ENCODE peak calls at places on chromosomes 5 and 9, in five cellular contexts. P, J, F, D and T are unnamed samples.

GRCh38 chr5:120258123-120258522 is 206.0 kb upstream of the PRR16 start:
- DNase-seq in D (no peak), F (no peak), P (no peak), J (no peak), T (no peak)

GRCh38 chr5:140345919-140346347 is 470 bp downstream of the HBEGF start:
- DNase-seq in F (no peak), P (peak), D (no peak), J (peak), T (peak)

GRCh38 chr9:128894764-128895163 is 12.8 kb downstream of the LRRC8A start:
- DNase-seq in P (no peak), J (no peak), D (no peak), F (no peak), T (no peak)

GRCh38 chr9:132634327-132634726 is 35.5 kb downstream of the DDX31 start:
- DNase-seq in F (no peak), J (no peak), D (no peak), P (no peak), T (no peak)

GRCh38 chr5:151071021-151071420 is 9.8 kb downstream of the TNIP1 start:
- DNase-seq in F (no peak), P (no peak), J (no peak), D (no peak), T (no peak)

GRCh38 chr9:16309350-16310271 is 560.9 kb downstream of the BNC2 start:
- DNase-seq in D (no peak), J (no peak), P (peak), F (peak), T (peak)

GRCh38 chr9:117656007-117656406 is 48.2 kb upstream of the TLR4 start:
- DNase-seq in P (no peak), J (no peak), F (no peak), D (no peak), T (no peak)

GRCh38 chr5:134079748-134080581 is 34.5 kb upstream of the TCF7 start:
- DNase-seq in D (no peak), J (no peak), F (no peak), P (no peak), T (no peak)

GRCh38 chr5:158142182-158142581 is 283.2 kb upstream of the CLINT1 start:
- DNase-seq in P (no peak), J (no peak), F (no peak), D (no peak), T (no peak)

GRCh38 chr9:112997236-112997941 is 14.6 kb downstream of the ZNF883 start:
- DNase-seq in F (no peak), D (no peak), J (no peak), P (no peak), T (no peak)

GRCh38 chr9:94870793-94871558 is 144.5 kb downstream of the AOPEP start:
- DNase-seq in P (no peak), F (no peak), J (peak), D (no peak), T (peak)

GRCh38 chr5:57494104-57495098 is 11.8 kb upstream of the ACTBL2 start:
- DNase-seq in P (no peak), J (peak), D (no peak), F (no peak), T (peak)

GRCh38 chr5:82526540-82526939 is 248.4 kb upstream of the RPS23 start:
- DNase-seq in J (no peak), D (no peak), F (no peak), P (no peak), T (no peak)

GRCh38 chr9:118940477-118940876 is 428.8 kb downstream of the BRINP1 start:
- DNase-seq in J (no peak), D (no peak), F (no peak), P (no peak), T (no peak)

GRCh38 chr9:129139993-129140396 is 28.8 kb downstream of the PTPA start:
- DNase-seq in D (peak), F (peak), P (peak), J (peak), T (peak)

GRCh38 chr5:78543916-78544315 is 104.7 kb downstream of the LHFPL2 start:
- DNase-seq in F (no peak), P (peak), D (no peak), J (peak), T (no peak)

GRCh38 chr9:99050292-99050911 is 54.5 kb upstream of the TGFBR1 start:
- DNase-seq in F (no peak), P (no peak), D (no peak), J (peak), T (peak)

GRCh38 chr5:179558912-179559279 is 8.5 kb downstream of the RUFY1 start:
- DNase-seq in F (peak), D (no peak), P (peak), J (no peak), T (peak)
- H3K18ac ChIP-seq in F (no peak), D (peak), P (peak), J (no peak), T (no peak)

DNA sequence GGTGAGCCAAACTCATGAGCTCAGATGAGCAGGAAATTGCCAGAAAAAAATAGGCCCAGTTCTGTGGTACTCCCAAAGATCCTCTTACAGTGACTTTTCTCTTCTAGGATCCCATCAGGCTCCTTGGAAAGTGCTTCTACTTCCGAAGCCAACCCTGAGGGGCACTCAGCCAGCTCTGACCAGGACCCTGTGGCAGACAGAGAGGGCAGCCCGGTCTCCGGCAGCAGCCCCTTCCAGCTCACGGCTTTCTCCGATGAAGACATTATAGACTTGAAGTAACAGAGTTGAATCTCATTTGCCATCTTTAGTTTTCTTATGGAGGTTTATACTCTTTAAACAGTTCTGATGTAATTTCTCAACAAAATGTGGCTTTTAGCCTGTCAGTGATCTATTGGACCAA is 4.0 kb upstream of the SLC2A8 start:
- DNase-seq in D (no peak), P (no peak), F (no peak), J (no peak), T (no peak)
- H3K4ac ChIP-seq in D (no peak), P (no peak), F (no peak), J (no peak), T (no peak)

DNA sequence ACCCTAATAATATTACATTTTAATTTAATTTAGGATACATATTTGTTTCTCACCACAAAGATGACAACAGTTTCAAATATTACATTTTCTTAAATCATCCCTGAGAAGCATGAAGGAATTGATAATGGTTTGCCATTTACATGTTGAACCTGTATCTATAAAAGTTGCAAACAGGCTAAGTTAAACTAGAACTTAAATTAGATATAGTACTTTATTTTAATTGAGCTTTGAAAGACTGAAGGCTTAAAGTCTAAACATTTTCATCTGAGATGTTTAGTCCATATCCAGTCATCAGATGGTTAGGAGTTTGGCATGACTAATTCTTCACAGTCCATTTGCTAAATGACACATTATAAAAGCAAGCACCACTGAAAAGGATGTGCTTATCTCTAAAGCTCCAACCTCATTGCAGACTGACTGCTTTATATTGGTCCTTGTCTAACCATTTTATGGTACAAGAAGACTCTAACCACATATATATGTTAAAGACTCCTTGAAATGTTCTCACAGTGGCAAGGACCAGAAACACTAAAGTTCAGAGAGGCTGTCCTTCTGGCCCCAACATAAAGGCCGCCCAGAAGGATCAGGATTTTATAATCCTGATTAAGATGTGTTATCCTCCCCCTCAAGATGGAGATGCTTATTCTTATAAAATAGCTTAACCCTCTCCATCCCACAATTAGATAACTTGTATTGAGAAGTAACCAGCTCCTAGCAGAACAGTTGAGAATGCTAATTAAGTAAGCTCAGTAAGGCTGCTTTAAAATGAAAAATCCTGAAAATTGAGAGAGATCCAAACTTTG is 25.8 kb downstream of the WNT8A start:
- DNase-seq in J (no peak), D (no peak), F (no peak), P (no peak), T (no peak)
- H2BK12ac ChIP-seq in J (no peak), D (no peak), F (no peak), P (no peak), T (no peak)

DNA sequence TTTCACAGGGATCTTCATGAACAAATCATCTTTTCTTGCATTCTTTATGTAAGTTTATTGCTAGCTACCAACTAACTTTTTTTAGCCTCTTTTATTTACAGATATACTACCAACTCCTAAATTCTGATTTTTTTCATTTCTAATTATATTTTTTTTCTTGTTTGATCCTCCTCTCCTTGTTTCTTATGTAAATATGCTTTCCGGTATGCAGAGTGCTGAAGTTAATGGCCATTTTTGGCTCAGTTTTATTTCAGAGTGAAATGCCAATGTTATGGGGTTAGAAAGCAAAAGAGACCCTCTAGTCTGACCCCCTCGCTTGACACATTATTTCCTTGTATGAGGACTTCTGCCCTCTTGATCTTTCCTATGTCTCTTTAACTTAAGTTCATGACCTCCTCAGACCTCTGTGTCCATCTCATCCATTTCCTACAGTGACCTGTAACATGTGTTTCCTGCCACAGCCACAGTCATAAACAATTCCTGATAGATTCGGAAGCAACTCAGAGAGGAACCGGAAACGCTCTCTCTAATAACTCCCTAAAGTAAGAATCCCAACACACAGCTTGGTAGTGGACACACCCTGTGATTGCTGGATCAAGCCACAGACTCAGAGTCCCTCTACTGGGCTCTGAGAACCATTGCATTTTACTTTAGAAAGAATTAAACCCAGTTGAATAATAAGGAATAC is 42.9 kb upstream of the AFAP1L1 start:
- DNase-seq in J (peak), D (no peak), F (no peak), P (peak), T (peak)
- H3K18ac ChIP-seq in J (no peak), D (no peak), F (no peak), P (no peak), T (no peak)

GRCh38 chr5:34476941-34477565 is 179.1 kb upstream of the RAI14 start:
- DNase-seq in D (no peak), J (no peak), P (no peak), F (no peak), T (no peak)
- H3K4ac ChIP-seq in D (peak), J (no peak), P (no peak), F (no peak), T (no peak)

GRCh38 chr9:137167113-137167751 is 2.6 kb downstream of the LRRC26 start:
- DNase-seq in P (no peak), D (no peak), F (no peak), J (no peak), T (no peak)

GRCh38 chr9:137167752-137168574 is 1.9 kb downstream of the LRRC26 start:
- DNase-seq in F (peak), J (no peak), D (no peak), P (peak), T (no peak)

GRCh38 chr9:137169764-137170460 is at the start of gene LRRC26:
- DNase-seq in J (no peak), F (no peak), D (no peak), P (no peak), T (no peak)

GRCh38 chr9:137168907-137169763 is 716 bp downstream of the LRRC26 start:
- DNase-seq in F (peak), P (peak), J (peak), D (no peak), T (peak)

DNA sequence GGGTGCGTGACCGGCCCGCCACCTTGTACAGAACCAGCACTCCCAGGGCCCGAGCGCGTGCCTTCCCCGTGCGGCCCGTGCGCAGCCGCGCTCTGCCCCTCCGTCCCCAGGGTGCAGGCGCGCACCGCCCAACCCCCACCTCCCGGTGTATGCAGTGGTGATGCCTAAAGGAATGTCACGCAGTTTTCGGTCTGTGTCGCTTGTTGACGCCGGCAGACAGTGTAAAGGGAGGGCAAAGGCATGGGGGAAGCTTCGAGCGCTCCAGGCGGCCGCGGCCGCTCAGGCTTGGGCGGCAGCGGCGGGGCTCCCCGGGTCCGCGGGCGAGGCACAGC is 1.3 kb downstream of the LRRC26 start:
- DNase-seq in F (no peak), J (no peak), D (no peak), P (no peak), T (no peak)
- H2BK12ac ChIP-seq in F (no peak), J (no peak), D (no peak), P (no peak), T (no peak)

GRCh38 chr5:53039855-53040254 is 50.7 kb downstream of the ITGA2 start:
- DNase-seq in J (no peak), P (no peak), D (no peak), F (no peak), T (peak)
- H3K18ac ChIP-seq in J (no peak), P (no peak), D (no peak), F (no peak), T (no peak)

GRCh38 chr9:109035684-109036423 is 22.6 kb upstream of the CTNNAL1 start:
- DNase-seq in J (peak), D (no peak), P (no peak), F (no peak), T (peak)
- H3K4ac ChIP-seq in J (no peak), D (no peak), P (no peak), F (no peak), T (no peak)